ENCODE peak calls at places on chromosomes 7 and 10, in eight cellular contexts. J is AG09319, M is AG04450, N is GM12878, R is GM12865, O is WTC11, G is astrocyte of the spinal cord, L is lower lobe of right lung. Y is an unnamed sample.

GRCh38 chr7:151384776-151385625 is 24.8 kb downstream of the WDR86 start:
- DNase-seq in J (no peak), M (no peak), N (no peak), R (no peak), O (peak; percentile 7), G (no peak), L (no peak), Y (no peak)

GRCh38 chr7:133984023-133984422 is 143.1 kb upstream of the LRGUK start:
- DNase-seq in J (no peak), M (no peak), N (no peak), R (no peak), O (no peak), G (no peak), L (no peak), Y (no peak)

GRCh38 chr7:75772081-75773077 is at the start of gene CCL26:
- DNase-seq in J (peak; percentile 35), M (peak; percentile 33), N (no peak), R (no peak), O (no peak), G (peak; percentile 78), L (no peak), Y (peak; percentile 83)

GRCh38 chr7:99631311-99632109 is 14.8 kb downstream of the ZSCAN25 start:
- DNase-seq in J (no peak), M (no peak), N (no peak), R (no peak), O (peak; percentile 42), G (peak; percentile 12), L (no peak), Y (no peak)

GRCh38 chr7:76260171-76260703 is 42.2 kb upstream of the HSPB1 start:
- DNase-seq in J (no peak), M (no peak), N (no peak), R (peak; percentile 59), O (peak; percentile 98), G (no peak), L (no peak), Y (no peak)

GRCh38 chr7:712601-713457 is 13.7 kb upstream of the DNAAF5 start:
- DNase-seq in J (no peak), M (no peak), N (no peak), R (no peak), O (peak; percentile 29), G (no peak), L (peak; percentile 36), Y (no peak)

GRCh38 chr7:78134256-78134655 is 335.7 kb downstream of the PHTF2 start:
- DNase-seq in J (peak; percentile 48), M (peak; percentile 39), N (no peak), R (peak; percentile 24), O (no peak), G (peak; percentile 53), L (no peak), Y (peak; percentile 51)

GRCh38 chr7:26612742-26613141 is 251.6 kb downstream of the SKAP2 start:
- DNase-seq in J (no peak), M (no peak), N (no peak), R (no peak), O (no peak), G (no peak), L (no peak), Y (no peak)

GRCh38 chr7:78769551-78770101 is 683.8 kb downstream of the MAGI2 start:
- DNase-seq in J (no peak), M (no peak), N (peak; percentile 24), R (peak; percentile 55), O (no peak), G (no peak), L (no peak), Y (no peak)

GRCh38 chr7:154592392-154592791 is 410.5 kb downstream of the PAXIP1 start:
- DNase-seq in J (no peak), M (no peak), N (no peak), R (no peak), O (no peak), G (no peak), L (no peak), Y (no peak)

GRCh38 chr7:14394786-14395185 is 405.3 kb upstream of the ETV1 start:
- DNase-seq in J (no peak), M (no peak), N (no peak), R (no peak), O (no peak), G (no peak), L (no peak), Y (no peak)

GRCh38 chr7:146961617-146962016 is 845.0 kb downstream of the CNTNAP2 start:
- DNase-seq in J (peak; percentile 7), M (no peak), N (no peak), R (no peak), O (no peak), G (peak; percentile 91), L (no peak), Y (no peak)

GRCh38 chr7:112290065-112290464 is 83.6 kb downstream of the ZNF277 start:
- DNase-seq in J (no peak), M (no peak), N (no peak), R (no peak), O (no peak), G (peak; percentile 37), L (no peak), Y (no peak)

GRCh38 chr7:40162516-40162915 is 27.7 kb downstream of the SUGCT start:
- DNase-seq in J (no peak), M (no peak), N (no peak), R (no peak), O (no peak), G (no peak), L (no peak), Y (no peak)

GRCh38 chr10:133438711-133439273 is 14.4 kb upstream of the SPRN start:
- DNase-seq in J (no peak), M (no peak), N (peak; percentile 16), R (peak; percentile 55), O (no peak), G (no peak), L (no peak), Y (no peak)

GRCh38 chr10:3806603-3807002 is 21.6 kb upstream of the KLF6 start:
- DNase-seq in J (no peak), M (no peak), N (no peak), R (peak; percentile 30), O (no peak), G (peak; percentile 77), L (peak; percentile 62), Y (no peak)

GRCh38 chr10:71771821-71772617 is 1.3 kb downstream of the VSIR start:
- DNase-seq in J (no peak), M (no peak), N (no peak), R (no peak), O (no peak), G (peak; percentile 64), L (peak; percentile 63), Y (peak; percentile 39)

GRCh38 chr7:141053626-141054025 is 20.2 kb upstream of the TMEM178B start:
- DNase-seq in J (no peak), M (no peak), N (no peak), R (peak; percentile 64), O (no peak), G (no peak), L (no peak), Y (no peak)

GRCh38 chr7:117405519-117405918 is 21.8 kb downstream of the ASZ1 start:
- DNase-seq in J (no peak), M (no peak), N (no peak), R (no peak), O (no peak), G (no peak), L (no peak), Y (no peak)
- TF ChIP-seq CTCF in J (no peak), M (peak; percentile 12), N (no peak), R (no peak), O (no peak), G (no peak), L (no peak), Y (no peak)

GRCh38 chr7:128794020-128794419 is 2.3 kb downstream of the CCDC136 start:
- DNase-seq in J (no peak), M (no peak), N (no peak), R (peak; percentile 49), O (no peak), G (no peak), L (no peak), Y (no peak)
- TF ChIP-seq CTCF in J (no peak), M (no peak), N (peak; percentile 40), R (peak; percentile 23), O (no peak), G (no peak), L (no peak), Y (no peak)

GRCh38 chr10:98361131-98361633 is 53.8 kb downstream of the PYROXD2 start:
- DNase-seq in J (peak; percentile 92), M (peak; percentile 95), N (peak; percentile 68), R (peak; percentile 90), O (no peak), G (peak; percentile 96), L (peak; percentile 75), Y (peak; percentile 88)

GRCh38 chr10:98354491-98354890 is 60.5 kb downstream of the PYROXD2 start:
- DNase-seq in J (no peak), M (no peak), N (no peak), R (no peak), O (no peak), G (no peak), L (no peak), Y (no peak)

GRCh38 chr10:98353105-98353504 is 61.9 kb downstream of the PYROXD2 start:
- DNase-seq in J (no peak), M (no peak), N (no peak), R (no peak), O (no peak), G (no peak), L (no peak), Y (no peak)

GRCh38 chr10:98361636-98362035 is 53.3 kb downstream of the PYROXD2 start:
- DNase-seq in J (no peak), M (no peak), N (no peak), R (no peak), O (no peak), G (no peak), L (no peak), Y (no peak)

DNA sequence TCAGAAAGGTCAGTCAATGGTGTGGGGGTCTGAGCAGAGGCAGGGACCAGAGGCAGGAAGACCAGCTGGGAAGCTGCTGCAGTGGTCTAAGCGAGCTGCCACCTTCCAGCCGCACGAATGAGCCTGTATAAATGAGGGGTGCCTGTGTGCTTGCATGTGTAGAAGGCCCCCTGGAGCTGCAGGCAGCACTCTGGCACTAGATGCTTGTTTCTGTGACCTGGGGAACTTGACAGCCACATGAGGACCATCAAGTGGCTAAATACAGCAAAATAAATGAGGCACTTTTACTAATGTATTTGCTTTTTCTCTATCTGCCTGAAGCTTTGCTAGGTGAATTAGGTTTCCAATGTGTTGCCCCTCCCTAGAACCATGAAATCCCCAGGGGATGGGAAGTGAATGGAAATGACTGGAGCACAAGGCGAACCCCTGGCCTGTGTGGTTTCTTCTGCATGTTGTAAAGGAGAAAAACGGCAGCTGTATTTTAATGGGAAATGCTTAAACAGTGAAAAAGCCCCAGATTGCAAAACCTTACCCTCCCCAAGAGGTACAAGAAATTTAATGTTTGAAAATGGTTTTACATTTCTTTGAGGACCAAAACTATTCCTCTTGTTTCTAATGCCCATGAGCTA is 57.7 kb downstream of the PYROXD2 start:
- DNase-seq in J (no peak), M (peak; percentile 61), N (no peak), R (no peak), O (no peak), G (peak; percentile 61), L (no peak), Y (peak; percentile 77)
- TF ChIP-seq CTCF in J (no peak), M (no peak), N (no peak), R (no peak), O (no peak), G (no peak), L (no peak), Y (no peak)

DNA sequence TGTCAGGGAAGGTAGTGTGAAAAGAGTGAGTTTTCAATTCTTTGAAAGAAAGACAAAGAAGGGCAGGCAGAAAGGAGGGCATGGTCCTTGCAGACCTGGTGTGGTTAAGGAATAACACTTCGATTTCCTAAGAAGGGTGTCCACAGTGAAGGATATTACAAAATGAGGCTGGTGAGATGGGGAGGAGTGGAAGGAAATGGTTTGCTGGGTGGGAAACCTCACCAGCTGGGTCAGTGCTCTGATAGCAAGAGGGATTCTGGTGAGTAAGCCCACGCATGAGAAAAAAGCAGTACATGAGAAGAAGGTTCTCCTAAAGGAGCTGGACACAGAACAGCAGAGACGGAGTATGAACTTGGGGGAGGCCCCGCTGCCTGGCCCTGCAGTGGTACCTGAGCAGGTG is 230.6 kb upstream of the PLXNA4 start:
- DNase-seq in J (no peak), M (no peak), N (no peak), R (no peak), O (no peak), G (no peak), L (no peak), Y (no peak)
- TF ChIP-seq CTCF in J (no peak), M (no peak), N (no peak), R (no peak), O (no peak), G (no peak), L (no peak), Y (no peak)

Y was measured in BJ.